ENCODE peak calls at places on chromosomes 7 and 10, in ten cellular contexts. W is putamen; M is Caki2; U is sigmoid colon; O is NCI-H69; Y is LoVo; H is activated CD4-positive, alpha-beta T cell treated with anti-CD3 and anti-CD28 coated beads for 48 hours; D is Daoy; E is COLO829; N is naive thymus-derived CD4-positive, alpha-beta T cell. J is an unnamed sample.

GRCh38 chr10:124741922-124742417 is 2.2 kb downstream of the FAM53B start:
- DNase-seq in E (no peak), D (no peak), U (peak), N (no peak), M (no peak), Y (no peak), O (peak), H (peak), W (no peak), J (no peak)

GRCh38 chr7:115475774-115476407 is 554.0 kb downstream of the MDFIC start:
- DNase-seq in D (no peak), H (peak), W (no peak), Y (no peak), E (no peak), M (no peak), N (no peak), O (peak), U (no peak), J (peak)

GRCh38 chr10:101856626-101857025 is 13.0 kb upstream of the KCNIP2 start:
- DNase-seq in W (no peak), D (no peak), E (no peak), U (no peak), M (no peak), N (no peak), Y (no peak), H (no peak), O (no peak), J (no peak)

GRCh38 chr10:3231951-3232730 is 59.6 kb upstream of the PITRM1 start:
- DNase-seq in Y (no peak), E (no peak), M (no peak), H (no peak), U (no peak), O (no peak), W (no peak), N (no peak), D (no peak), J (no peak)

GRCh38 chr10:49610015-49610734 is at the start of gene SLC18A3:
- DNase-seq in M (no peak), E (no peak), W (no peak), H (no peak), U (peak), N (no peak), Y (no peak), D (no peak), O (peak), J (no peak)

GRCh38 chr10:120854388-120854787 is 3.2 kb downstream of the WDR11 start:
- DNase-seq in Y (no peak), O (no peak), H (no peak), D (no peak), N (no peak), M (no peak), W (no peak), E (no peak), U (no peak), J (no peak)

GRCh38 chr10:111972109-111972508 is 211.5 kb downstream of the GPAM start:
- DNase-seq in N (no peak), U (no peak), H (no peak), M (no peak), D (no peak), Y (no peak), W (no peak), O (no peak), E (no peak), J (no peak)

GRCh38 chr7:1856161-1856965 is 186.3 kb downstream of the ELFN1 start:
- DNase-seq in O (no peak), M (no peak), W (no peak), U (peak), H (no peak), D (no peak), Y (no peak), E (no peak), N (no peak), J (peak)

GRCh38 chr7:18177815-18178660 is 150.4 kb upstream of the PRPS1L1 start:
- DNase-seq in M (no peak), D (peak), Y (peak), U (no peak), N (peak), O (peak), H (peak), W (peak), E (peak), J (no peak)

GRCh38 chr10:103793920-103794883 is 61.2 kb downstream of the SH3PXD2A start:
- DNase-seq in O (peak), H (no peak), Y (peak), N (no peak), M (no peak), D (no peak), U (peak), E (no peak), W (peak), J (no peak)

GRCh38 chr10:132185601-132186487 is 904 bp upstream of the DPYSL4 start:
- DNase-seq in Y (no peak), H (peak), N (peak), D (peak), M (peak), E (no peak), W (no peak), U (no peak), O (peak), J (peak)

GRCh38 chr10:108250954-108251620 is 1086.6 kb upstream of the SORCS1 start:
- DNase-seq in D (no peak), H (no peak), N (no peak), Y (no peak), O (no peak), W (no peak), E (no peak), M (no peak), U (no peak), J (no peak)

GRCh38 chr10:42990016-42990720 is 86.7 kb upstream of the RET start:
- DNase-seq in N (peak), O (no peak), H (no peak), E (no peak), U (peak), Y (no peak), W (no peak), D (no peak), M (no peak), J (no peak)

GRCh38 chr7:157690833-157691382 is 354.1 kb downstream of the DNAJB6 start:
- DNase-seq in H (no peak), O (peak), U (peak), M (no peak), D (peak), E (no peak), W (peak), Y (no peak), N (no peak), J (no peak)

GRCh38 chr7:37265876-37266275 is 182.8 kb downstream of the ELMO1 start:
- DNase-seq in W (no peak), Y (no peak), M (no peak), N (no peak), E (no peak), D (no peak), U (no peak), O (no peak), H (no peak), J (no peak)

GRCh38 chr10:17088118-17088806 is 41.3 kb downstream of the CUBN start:
- DNase-seq in U (no peak), D (no peak), W (no peak), O (no peak), M (no peak), E (peak), Y (no peak), H (no peak), N (no peak), J (no peak)

GRCh38 chr10:78491812-78492211 is 458.1 kb downstream of the RPS24 start:
- DNase-seq in H (no peak), N (no peak), U (no peak), W (no peak), D (peak), E (no peak), M (no peak), O (no peak), Y (peak), J (no peak)

GRCh38 chr7:25805027-25805687 is 346.8 kb upstream of the NFE2L3 start:
- DNase-seq in O (peak), D (no peak), N (no peak), U (no peak), E (no peak), W (peak), H (no peak), Y (no peak), M (no peak), J (no peak)

J was measured in T-helper 1 cell.